ENCODE peak calls at places on chromosomes 4 and X, in six cellular contexts. P is stimulated activated CD8-positive, alpha-beta memory T cell treated with anti-CD3 and anti-CD28 coated beads, Interleukin-2, amount 100 ng/mL, for 48 hours; M is naive thymus-derived CD4-positive, alpha-beta T cell; W is epithelial cell of esophagus; U is mesendoderm; V is GM19239. F is an unnamed sample.

GRCh38 chr4:128551280-128551679 is 258.2 kb upstream of the JADE1 start:
- DNase-seq in P (no peak), M (no peak), W (no peak), U (no peak), V (no peak), F (no peak)

GRCh38 chrX:71871367-71871766 is 39.3 kb upstream of the NHSL2 start:
- DNase-seq in P (no peak), M (no peak), W (peak), U (peak), V (no peak), F (peak)

GRCh38 chr4:2402941-2403340 is 15.5 kb downstream of the ZFYVE28 start:
- DNase-seq in P (no peak), M (no peak), W (no peak), U (no peak), V (no peak), F (no peak)

GRCh38 chr4:87896020-87896621 is 63.4 kb downstream of the MEPE start:
- DNase-seq in P (peak), M (no peak), W (peak), U (peak), V (no peak), F (peak)

GRCh38 chr4:113355550-113356371 is 306.3 kb downstream of the ANK2 start:
- DNase-seq in P (peak), M (peak), W (peak), U (peak), V (peak), F (peak)

GRCh38 chrX:68833855-68834331 is 5.1 kb downstream of the EFNB1 start:
- DNase-seq in P (no peak), M (no peak), W (peak), U (no peak), V (no peak), F (no peak)

GRCh38 chr4:116824172-116824571 is 261.2 kb downstream of the TRAM1L1 start:
- DNase-seq in P (no peak), M (no peak), W (no peak), U (no peak), V (no peak), F (no peak)

GRCh38 chrX:153883163-153883843 is 2.7 kb downstream of the L1CAM start:
- DNase-seq in P (no peak), M (no peak), W (no peak), U (no peak), V (no peak), F (no peak)

GRCh38 chr4:73259552-73260140 is 1.0 kb upstream of the ANKRD17 start:
- DNase-seq in P (no peak), M (peak), W (no peak), U (no peak), V (no peak), F (no peak)

GRCh38 chrX:118698516-118699247 is 28.7 kb upstream of the IL13RA1 start:
- DNase-seq in P (no peak), M (no peak), W (peak), U (no peak), V (no peak), F (no peak)

GRCh38 chr4:183100827-183101226 is 1.8 kb downstream of the WWC2 start:
- DNase-seq in P (no peak), M (no peak), W (peak), U (peak), V (no peak), F (no peak)

GRCh38 chr4:173399016-173399415 is at the start of gene SCRG1:
- DNase-seq in P (no peak), M (no peak), W (no peak), U (peak), V (no peak), F (no peak)

GRCh38 chr4:114136067-114136466 is 156.6 kb upstream of the ARSJ start:
- DNase-seq in P (no peak), M (no peak), W (no peak), U (no peak), V (no peak), F (no peak)

GRCh38 chr4:125359363-125359762 is 44.6 kb downstream of the FAT4 start:
- DNase-seq in P (no peak), M (no peak), W (no peak), U (no peak), V (no peak), F (no peak)

GRCh38 chr4:78336093-78336943 is 215.3 kb upstream of the ANXA3 start:
- DNase-seq in P (no peak), M (no peak), W (peak), U (peak), V (no peak), F (peak)

GRCh38 chr4:48315728-48316630 is 25.4 kb upstream of the SLAIN2 start:
- DNase-seq in P (no peak), M (no peak), W (peak), U (peak), V (peak), F (peak)

GRCh38 chr4:53116959-53117358 is 248.9 kb downstream of the SCFD2 start:
- DNase-seq in P (no peak), M (no peak), W (no peak), U (peak), V (no peak), F (peak)

GRCh38 chr4:157994863-157995262 is 178.0 kb downstream of the GASK1B start:
- DNase-seq in P (no peak), M (no peak), W (peak), U (peak), V (no peak), F (no peak)

GRCh38 chr4:176671532-176671931 is 121.2 kb downstream of the VEGFC start:
- DNase-seq in P (no peak), M (no peak), W (no peak), U (no peak), V (no peak), F (peak)

GRCh38 chr4:38621004-38621684 is 42.9 kb upstream of the KLF3 start:
- DNase-seq in P (no peak), M (no peak), W (peak), U (no peak), V (no peak), F (peak)

GRCh38 chr4:80909938-80910337 is 120.6 kb upstream of the BMP3 start:
- DNase-seq in P (no peak), M (no peak), W (no peak), U (no peak), V (no peak), F (no peak)

GRCh38 chr4:121726642-121727268 is 30.0 kb upstream of the ANXA5 start:
- DNase-seq in P (no peak), M (peak), W (peak), U (peak), V (peak), F (peak)